ENCODE peak calls at places on chromosomes 11 and 22, in four cellular contexts. N is A673, F is ovary, E is astrocyte. B is an unnamed sample. For H3K36me3 and H3K27me3, the result is how much of the 10 kb centered on the place peaks cover.

GRCh38 chr11:77467993-77468392 is 5.9 kb downstream of the PAK1 start:
- DNase-seq in F (no peak), N (peak), E (no peak), B (no peak)

GRCh38 chr11:44957051-44957515 is 6.4 kb upstream of the TP53I11 start:
- DNase-seq in N (peak), F (peak), E (no peak), B (no peak)

GRCh38 chr22:29000225-29000556 is 61.4 kb downstream of the C22orf31 start:
- DNase-seq in E (peak), N (no peak), F (no peak), B (no peak)

GRCh38 chr11:76448506-76448905 is 3.7 kb downstream of the EMSY start:
- DNase-seq in N (no peak), E (no peak), F (no peak), B (no peak)

GRCh38 chr22:33049125-33049729 is 9.0 kb downstream of the SYN3 start:
- DNase-seq in N (peak), E (peak), F (peak), B (peak)

GRCh38 chr11:86247608-86248007 is 3.1 kb downstream of the EED start:
- DNase-seq in N (no peak), E (no peak), F (no peak), B (no peak)

GRCh38 chr22:50601669-50602337 is 1.2 kb downstream of the MAPK8IP2 start:
- DNase-seq in E (no peak), F (no peak), N (no peak), B (no peak)

GRCh38 chr11:26551186-26551801 is 20.8 kb downstream of the MUC15 start:
- DNase-seq in F (no peak), N (peak), E (no peak), B (no peak)

GRCh38 chr11:121422675-121423074 is 29.4 kb upstream of the SORL1 start:
- DNase-seq in N (no peak), F (no peak), E (no peak), B (no peak)

GRCh38 chr11:121418625-121419114 is 33.4 kb upstream of the SORL1 start:
- DNase-seq in F (no peak), E (no peak), N (peak), B (peak)

GRCh38 chr11:121421149-121421906 is 30.8 kb upstream of the SORL1 start:
- DNase-seq in N (no peak), E (no peak), F (no peak), B (no peak)

GRCh38 chr11:121419839-121420238 is 32.3 kb upstream of the SORL1 start:
- DNase-seq in E (no peak), N (no peak), F (no peak), B (no peak)

GRCh38 chr11:121420398-121420797 is 31.7 kb upstream of the SORL1 start:
- DNase-seq in F (no peak), N (no peak), E (no peak), B (no peak)
- H3K36me3 ChIP-seq in F (under half), N (under half), E (under half), B (under half)

GRCh38 chr22:22424210-22424800 is 84.2 kb downstream of the ZNF280B start:
- DNase-seq in F (no peak), N (no peak), E (no peak), B (peak)
- H3K27me3 ChIP-seq in F (under half), N (under half), E (under half), B (under half)

GRCh38 chr11:888290-889212 is 22.1 kb downstream of the CHID1 start:
- DNase-seq in F (no peak), N (no peak), E (no peak), B (no peak)
- H3K36me3 ChIP-seq in F (under half), N (under half), E (under half), B (under half)

GRCh38 chr11:116694815-116695590 is 77.8 kb downstream of the BUD13 start:
- DNase-seq in N (no peak), E (no peak), F (no peak), B (no peak)

GRCh38 chr11:116692318-116693106 is 80.3 kb downstream of the BUD13 start:
- DNase-seq in F (no peak), E (no peak), N (no peak), B (no peak)

GRCh38 chr11:116691779-116692178 is 81.0 kb downstream of the BUD13 start:
- DNase-seq in F (peak), N (peak), E (no peak), B (no peak)

GRCh38 chr11:116694017-116694725 is 78.6 kb downstream of the BUD13 start:
- DNase-seq in F (no peak), E (no peak), N (no peak), B (no peak)

DNA sequence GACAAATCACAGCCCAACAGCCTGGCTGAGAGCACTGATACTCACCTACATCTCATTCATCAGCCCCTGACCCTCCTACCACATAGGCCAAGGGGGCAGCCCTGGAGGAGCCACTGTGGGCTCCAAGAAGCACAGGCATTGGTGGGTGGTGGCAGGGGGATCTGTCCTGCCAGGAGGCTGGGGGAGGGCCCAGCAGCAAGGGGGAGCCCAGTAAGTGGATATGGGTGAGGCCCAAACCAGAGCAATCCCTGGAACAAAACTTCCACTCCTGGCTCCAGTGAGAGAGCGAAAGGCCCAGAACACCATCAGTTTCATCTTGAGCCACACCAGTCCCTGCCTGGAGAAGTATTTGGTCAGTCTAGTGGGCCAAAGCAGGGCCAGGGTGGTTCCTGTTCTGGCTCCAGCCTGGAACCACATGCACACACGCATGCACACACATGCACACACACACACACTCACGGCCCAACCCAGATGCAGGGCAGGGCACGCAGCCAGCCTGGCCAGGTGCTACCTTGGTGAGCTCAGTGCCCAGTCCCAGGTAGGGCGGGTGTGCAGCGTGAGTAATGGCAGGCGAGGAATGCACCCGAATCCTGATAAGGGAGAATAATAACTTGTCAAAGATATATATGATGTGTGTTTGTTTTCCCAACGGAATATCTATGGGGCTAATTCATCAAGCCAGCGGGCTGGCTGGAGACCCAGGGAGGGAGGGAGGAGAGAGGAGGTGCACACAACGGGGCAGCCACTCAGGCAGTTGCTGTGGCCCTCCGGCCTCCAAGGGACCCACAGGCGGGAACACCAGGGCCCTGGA is 79.4 kb downstream of the BUD13 start:
- DNase-seq in N (no peak), F (no peak), E (no peak), B (no peak)
- H3K27me3 ChIP-seq in N (under half), F (under half), E (under half), B (under half)

DNA sequence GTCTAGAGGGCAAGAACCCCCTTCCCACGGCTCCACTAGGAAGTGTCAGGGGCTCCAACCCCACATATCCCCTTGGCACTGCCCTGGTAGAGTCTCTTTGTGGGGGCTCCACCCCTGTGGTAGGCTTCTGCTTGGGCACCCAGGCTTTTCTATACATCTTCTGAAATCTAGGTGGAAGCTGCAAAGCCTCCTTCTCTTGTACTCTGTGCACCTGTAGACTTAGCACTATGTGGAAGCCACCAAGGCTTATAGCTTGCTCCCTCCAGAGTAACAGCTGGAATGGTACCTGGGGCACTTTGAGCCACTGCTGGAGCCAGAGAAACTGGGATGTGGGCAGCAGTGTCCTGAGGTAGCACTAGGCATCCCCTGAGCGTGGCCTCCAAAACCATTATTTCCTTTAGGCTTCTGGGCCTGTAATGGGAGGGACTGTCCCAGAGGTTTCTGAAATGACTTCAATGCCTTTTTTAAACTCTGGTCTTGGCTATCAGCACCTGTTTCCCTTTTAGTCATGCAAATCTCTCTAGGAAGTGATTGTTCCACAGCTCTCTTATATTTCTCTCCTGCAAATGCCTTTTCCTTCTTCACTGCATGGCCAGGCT is 68.4 kb downstream of the TRAF6 start:
- DNase-seq in F (no peak), N (no peak), E (no peak), B (peak)
- H3K36me3 ChIP-seq in F (under half), N (under half), E (under half), B (under half)

B was measured in SJCRH30.